ENCODE peak calls at places on chromosomes 12 and 14, in ten cellular contexts. One of them, this sample, is unnamed.
A peak's percentile ranks its signal among the peaks of the same experiment; 100 is the strongest.

GRCh38 chr14:78425332-78425731 is 255.2 kb downstream of the NRXN3 start:
- DNase-seq in stimulated activated CD4-positive, alpha-beta T cell treated with anti-CD3 and anti-CD28 coated beads, Interleukin-12 subunit alpha, Interleukin-12 subunit beta, amount 100 ng/mL, for 4 hours: no peak
- DNase-seq in stimulated activated CD8-positive, alpha-beta memory T cell treated with anti-CD3 and anti-CD28 coated beads, Interleukin-2, amount 100 ng/mL, for 1 hour: no peak
- DNase-seq in GM13977: no peak
- DNase-seq in hypothalamus: no peak
- DNase-seq in COLO829: no peak
- DNase-seq in cardiac fibroblast: no peak
- DNase-seq in activated naive CD4-positive, alpha-beta T cell treated with anti-CD3 and anti-CD28 coated beads, Interleukin-2, amount 10 ng/mL, durations not matched to agents 7 days and 5 days: no peak
- DNase-seq in NCI-H226: no peak
- DNase-seq in NCI-H510A treated with DMSO at 0.1 percent for 48 hours: no peak
- DNase-seq in this sample: no peak

GRCh38 chr12:56839489-56840442 is 76.6 kb downstream of the HSD17B6 start:
- DNase-seq in NCI-H226: peak; percentile 49
- DNase-seq in NCI-H510A treated with DMSO at 0.1 percent for 48 hours: no peak
- DNase-seq in cardiac fibroblast: peak; percentile 49
- DNase-seq in activated naive CD4-positive, alpha-beta T cell treated with anti-CD3 and anti-CD28 coated beads, Interleukin-2, amount 10 ng/mL, durations not matched to agents 7 days and 5 days: peak; percentile 54
- DNase-seq in COLO829: no peak
- DNase-seq in stimulated activated CD4-positive, alpha-beta T cell treated with anti-CD3 and anti-CD28 coated beads, Interleukin-12 subunit alpha, Interleukin-12 subunit beta, amount 100 ng/mL, for 4 hours: peak; percentile 9
- DNase-seq in GM13977: peak; percentile 34
- DNase-seq in stimulated activated CD8-positive, alpha-beta memory T cell treated with anti-CD3 and anti-CD28 coated beads, Interleukin-2, amount 100 ng/mL, for 1 hour: no peak
- DNase-seq in hypothalamus: peak; percentile 8
- DNase-seq in this sample: peak; percentile 48

GRCh38 chr12:101727098-101727497 is 12.2 kb downstream of the SYCP3 start:
- DNase-seq in activated naive CD4-positive, alpha-beta T cell treated with anti-CD3 and anti-CD28 coated beads, Interleukin-2, amount 10 ng/mL, durations not matched to agents 7 days and 5 days: no peak
- DNase-seq in cardiac fibroblast: no peak
- DNase-seq in stimulated activated CD4-positive, alpha-beta T cell treated with anti-CD3 and anti-CD28 coated beads, Interleukin-12 subunit alpha, Interleukin-12 subunit beta, amount 100 ng/mL, for 4 hours: no peak
- DNase-seq in GM13977: no peak
- DNase-seq in stimulated activated CD8-positive, alpha-beta memory T cell treated with anti-CD3 and anti-CD28 coated beads, Interleukin-2, amount 100 ng/mL, for 1 hour: no peak
- DNase-seq in NCI-H510A treated with DMSO at 0.1 percent for 48 hours: no peak
- DNase-seq in COLO829: no peak
- DNase-seq in hypothalamus: no peak
- DNase-seq in NCI-H226: no peak
- DNase-seq in this sample: no peak

GRCh38 chr14:30779210-30779609 is 95.1 kb upstream of the COCH start:
- DNase-seq in NCI-H226: no peak
- DNase-seq in COLO829: no peak
- DNase-seq in stimulated activated CD8-positive, alpha-beta memory T cell treated with anti-CD3 and anti-CD28 coated beads, Interleukin-2, amount 100 ng/mL, for 1 hour: no peak
- DNase-seq in GM13977: peak; percentile 34
- DNase-seq in activated naive CD4-positive, alpha-beta T cell treated with anti-CD3 and anti-CD28 coated beads, Interleukin-2, amount 10 ng/mL, durations not matched to agents 7 days and 5 days: no peak
- DNase-seq in stimulated activated CD4-positive, alpha-beta T cell treated with anti-CD3 and anti-CD28 coated beads, Interleukin-12 subunit alpha, Interleukin-12 subunit beta, amount 100 ng/mL, for 4 hours: no peak
- DNase-seq in NCI-H510A treated with DMSO at 0.1 percent for 48 hours: no peak
- DNase-seq in hypothalamus: no peak
- DNase-seq in cardiac fibroblast: peak; percentile 61
- DNase-seq in this sample: no peak

GRCh38 chr14:51353901-51354300 is 113.9 kb downstream of the TMX1 start:
- DNase-seq in NCI-H226: no peak
- DNase-seq in GM13977: no peak
- DNase-seq in COLO829: no peak
- DNase-seq in stimulated activated CD4-positive, alpha-beta T cell treated with anti-CD3 and anti-CD28 coated beads, Interleukin-12 subunit alpha, Interleukin-12 subunit beta, amount 100 ng/mL, for 4 hours: no peak
- DNase-seq in hypothalamus: no peak
- DNase-seq in NCI-H510A treated with DMSO at 0.1 percent for 48 hours: no peak
- DNase-seq in cardiac fibroblast: no peak
- DNase-seq in activated naive CD4-positive, alpha-beta T cell treated with anti-CD3 and anti-CD28 coated beads, Interleukin-2, amount 10 ng/mL, durations not matched to agents 7 days and 5 days: no peak
- DNase-seq in stimulated activated CD8-positive, alpha-beta memory T cell treated with anti-CD3 and anti-CD28 coated beads, Interleukin-2, amount 100 ng/mL, for 1 hour: no peak
- DNase-seq in this sample: no peak

GRCh38 chr12:67472551-67472950 is 176.0 kb upstream of the DYRK2 start:
- DNase-seq in NCI-H510A treated with DMSO at 0.1 percent for 48 hours: peak; percentile 48
- DNase-seq in NCI-H226: no peak
- DNase-seq in COLO829: no peak
- DNase-seq in hypothalamus: no peak
- DNase-seq in cardiac fibroblast: no peak
- DNase-seq in GM13977: no peak
- DNase-seq in stimulated activated CD8-positive, alpha-beta memory T cell treated with anti-CD3 and anti-CD28 coated beads, Interleukin-2, amount 100 ng/mL, for 1 hour: no peak
- DNase-seq in activated naive CD4-positive, alpha-beta T cell treated with anti-CD3 and anti-CD28 coated beads, Interleukin-2, amount 10 ng/mL, durations not matched to agents 7 days and 5 days: no peak
- DNase-seq in stimulated activated CD4-positive, alpha-beta T cell treated with anti-CD3 and anti-CD28 coated beads, Interleukin-12 subunit alpha, Interleukin-12 subunit beta, amount 100 ng/mL, for 4 hours: no peak
- DNase-seq in this sample: no peak

GRCh38 chr14:102523200-102524025 is 13.8 kb upstream of the ANKRD9 start:
- DNase-seq in cardiac fibroblast: no peak
- DNase-seq in GM13977: no peak
- DNase-seq in COLO829: no peak
- DNase-seq in hypothalamus: no peak
- DNase-seq in NCI-H510A treated with DMSO at 0.1 percent for 48 hours: no peak
- DNase-seq in activated naive CD4-positive, alpha-beta T cell treated with anti-CD3 and anti-CD28 coated beads, Interleukin-2, amount 10 ng/mL, durations not matched to agents 7 days and 5 days: no peak
- DNase-seq in stimulated activated CD4-positive, alpha-beta T cell treated with anti-CD3 and anti-CD28 coated beads, Interleukin-12 subunit alpha, Interleukin-12 subunit beta, amount 100 ng/mL, for 4 hours: no peak
- DNase-seq in stimulated activated CD8-positive, alpha-beta memory T cell treated with anti-CD3 and anti-CD28 coated beads, Interleukin-2, amount 100 ng/mL, for 1 hour: no peak
- DNase-seq in NCI-H226: no peak
- DNase-seq in this sample: no peak

GRCh38 chr12:45974883-45975282 is 15.5 kb downstream of the SCAF11 start:
- DNase-seq in hypothalamus: no peak
- DNase-seq in COLO829: no peak
- DNase-seq in activated naive CD4-positive, alpha-beta T cell treated with anti-CD3 and anti-CD28 coated beads, Interleukin-2, amount 10 ng/mL, durations not matched to agents 7 days and 5 days: no peak
- DNase-seq in stimulated activated CD8-positive, alpha-beta memory T cell treated with anti-CD3 and anti-CD28 coated beads, Interleukin-2, amount 100 ng/mL, for 1 hour: no peak
- DNase-seq in cardiac fibroblast: no peak
- DNase-seq in NCI-H226: no peak
- DNase-seq in stimulated activated CD4-positive, alpha-beta T cell treated with anti-CD3 and anti-CD28 coated beads, Interleukin-12 subunit alpha, Interleukin-12 subunit beta, amount 100 ng/mL, for 4 hours: no peak
- DNase-seq in NCI-H510A treated with DMSO at 0.1 percent for 48 hours: no peak
- DNase-seq in GM13977: no peak
- DNase-seq in this sample: no peak

GRCh38 chr14:80959448-80960006 is 4.1 kb downstream of the TSHR start:
- DNase-seq in activated naive CD4-positive, alpha-beta T cell treated with anti-CD3 and anti-CD28 coated beads, Interleukin-2, amount 10 ng/mL, durations not matched to agents 7 days and 5 days: peak; percentile 88
- DNase-seq in NCI-H226: no peak
- DNase-seq in cardiac fibroblast: no peak
- DNase-seq in stimulated activated CD8-positive, alpha-beta memory T cell treated with anti-CD3 and anti-CD28 coated beads, Interleukin-2, amount 100 ng/mL, for 1 hour: peak; percentile 3
- DNase-seq in NCI-H510A treated with DMSO at 0.1 percent for 48 hours: peak; percentile 15
- DNase-seq in GM13977: peak; percentile 65
- DNase-seq in COLO829: no peak
- DNase-seq in stimulated activated CD4-positive, alpha-beta T cell treated with anti-CD3 and anti-CD28 coated beads, Interleukin-12 subunit alpha, Interleukin-12 subunit beta, amount 100 ng/mL, for 4 hours: no peak
- DNase-seq in hypothalamus: no peak
- DNase-seq in this sample: no peak

GRCh38 chr14:69560826-69561225 is 13.8 kb downstream of the CCDC177 start:
- DNase-seq in hypothalamus: no peak
- DNase-seq in NCI-H226: no peak
- DNase-seq in stimulated activated CD4-positive, alpha-beta T cell treated with anti-CD3 and anti-CD28 coated beads, Interleukin-12 subunit alpha, Interleukin-12 subunit beta, amount 100 ng/mL, for 4 hours: no peak
- DNase-seq in COLO829: no peak
- DNase-seq in stimulated activated CD8-positive, alpha-beta memory T cell treated with anti-CD3 and anti-CD28 coated beads, Interleukin-2, amount 100 ng/mL, for 1 hour: no peak
- DNase-seq in GM13977: no peak
- DNase-seq in activated naive CD4-positive, alpha-beta T cell treated with anti-CD3 and anti-CD28 coated beads, Interleukin-2, amount 10 ng/mL, durations not matched to agents 7 days and 5 days: no peak
- DNase-seq in NCI-H510A treated with DMSO at 0.1 percent for 48 hours: no peak
- DNase-seq in cardiac fibroblast: no peak
- DNase-seq in this sample: no peak

GRCh38 chr12:27550653-27550975 is 26.6 kb downstream of the PPFIBP1 start:
- DNase-seq in NCI-H510A treated with DMSO at 0.1 percent for 48 hours: no peak
- DNase-seq in COLO829: no peak
- DNase-seq in cardiac fibroblast: no peak
- DNase-seq in hypothalamus: no peak
- DNase-seq in GM13977: no peak
- DNase-seq in stimulated activated CD4-positive, alpha-beta T cell treated with anti-CD3 and anti-CD28 coated beads, Interleukin-12 subunit alpha, Interleukin-12 subunit beta, amount 100 ng/mL, for 4 hours: no peak
- DNase-seq in stimulated activated CD8-positive, alpha-beta memory T cell treated with anti-CD3 and anti-CD28 coated beads, Interleukin-2, amount 100 ng/mL, for 1 hour: no peak
- DNase-seq in activated naive CD4-positive, alpha-beta T cell treated with anti-CD3 and anti-CD28 coated beads, Interleukin-2, amount 10 ng/mL, durations not matched to agents 7 days and 5 days: no peak
- DNase-seq in NCI-H226: no peak
- DNase-seq in this sample: no peak

GRCh38 chr12:96211989-96212388 is 17.8 kb downstream of the ELK3 start:
- DNase-seq in cardiac fibroblast: no peak
- DNase-seq in stimulated activated CD4-positive, alpha-beta T cell treated with anti-CD3 and anti-CD28 coated beads, Interleukin-12 subunit alpha, Interleukin-12 subunit beta, amount 100 ng/mL, for 4 hours: no peak
- DNase-seq in NCI-H510A treated with DMSO at 0.1 percent for 48 hours: no peak
- DNase-seq in stimulated activated CD8-positive, alpha-beta memory T cell treated with anti-CD3 and anti-CD28 coated beads, Interleukin-2, amount 100 ng/mL, for 1 hour: no peak
- DNase-seq in hypothalamus: no peak
- DNase-seq in GM13977: no peak
- DNase-seq in COLO829: no peak
- DNase-seq in NCI-H226: no peak
- DNase-seq in activated naive CD4-positive, alpha-beta T cell treated with anti-CD3 and anti-CD28 coated beads, Interleukin-2, amount 10 ng/mL, durations not matched to agents 7 days and 5 days: no peak
- DNase-seq in this sample: no peak

GRCh38 chr12:47768323-47768811 is 4.7 kb upstream of the SLC48A1 start:
- DNase-seq in NCI-H510A treated with DMSO at 0.1 percent for 48 hours: no peak
- DNase-seq in cardiac fibroblast: no peak
- DNase-seq in NCI-H226: peak; percentile 100
- DNase-seq in activated naive CD4-positive, alpha-beta T cell treated with anti-CD3 and anti-CD28 coated beads, Interleukin-2, amount 10 ng/mL, durations not matched to agents 7 days and 5 days: no peak
- DNase-seq in stimulated activated CD8-positive, alpha-beta memory T cell treated with anti-CD3 and anti-CD28 coated beads, Interleukin-2, amount 100 ng/mL, for 1 hour: no peak
- DNase-seq in COLO829: no peak
- DNase-seq in GM13977: no peak
- DNase-seq in stimulated activated CD4-positive, alpha-beta T cell treated with anti-CD3 and anti-CD28 coated beads, Interleukin-12 subunit alpha, Interleukin-12 subunit beta, amount 100 ng/mL, for 4 hours: no peak
- DNase-seq in hypothalamus: no peak
- DNase-seq in this sample: no peak

GRCh38 chr12:71955946-71956345 is 17.3 kb downstream of the TPH2 start:
- DNase-seq in NCI-H226: peak; percentile 53
- DNase-seq in stimulated activated CD4-positive, alpha-beta T cell treated with anti-CD3 and anti-CD28 coated beads, Interleukin-12 subunit alpha, Interleukin-12 subunit beta, amount 100 ng/mL, for 4 hours: no peak
- DNase-seq in activated naive CD4-positive, alpha-beta T cell treated with anti-CD3 and anti-CD28 coated beads, Interleukin-2, amount 10 ng/mL, durations not matched to agents 7 days and 5 days: no peak
- DNase-seq in COLO829: no peak
- DNase-seq in cardiac fibroblast: peak; percentile 33
- DNase-seq in NCI-H510A treated with DMSO at 0.1 percent for 48 hours: no peak
- DNase-seq in GM13977: no peak
- DNase-seq in stimulated activated CD8-positive, alpha-beta memory T cell treated with anti-CD3 and anti-CD28 coated beads, Interleukin-2, amount 100 ng/mL, for 1 hour: no peak
- DNase-seq in hypothalamus: no peak
- DNase-seq in this sample: no peak

GRCh38 chr14:57087841-57088240 is 180.9 kb downstream of the EXOC5 start:
- DNase-seq in COLO829: no peak
- DNase-seq in activated naive CD4-positive, alpha-beta T cell treated with anti-CD3 and anti-CD28 coated beads, Interleukin-2, amount 10 ng/mL, durations not matched to agents 7 days and 5 days: no peak
- DNase-seq in stimulated activated CD8-positive, alpha-beta memory T cell treated with anti-CD3 and anti-CD28 coated beads, Interleukin-2, amount 100 ng/mL, for 1 hour: no peak
- DNase-seq in cardiac fibroblast: no peak
- DNase-seq in hypothalamus: no peak
- DNase-seq in NCI-H226: no peak
- DNase-seq in GM13977: no peak
- DNase-seq in NCI-H510A treated with DMSO at 0.1 percent for 48 hours: no peak
- DNase-seq in stimulated activated CD4-positive, alpha-beta T cell treated with anti-CD3 and anti-CD28 coated beads, Interleukin-12 subunit alpha, Interleukin-12 subunit beta, amount 100 ng/mL, for 4 hours: no peak
- DNase-seq in this sample: no peak

GRCh38 chr12:50184261-50184660 is 17.1 kb upstream of the CERS5 start:
- DNase-seq in activated naive CD4-positive, alpha-beta T cell treated with anti-CD3 and anti-CD28 coated beads, Interleukin-2, amount 10 ng/mL, durations not matched to agents 7 days and 5 days: no peak
- DNase-seq in COLO829: no peak
- DNase-seq in NCI-H510A treated with DMSO at 0.1 percent for 48 hours: no peak
- DNase-seq in stimulated activated CD8-positive, alpha-beta memory T cell treated with anti-CD3 and anti-CD28 coated beads, Interleukin-2, amount 100 ng/mL, for 1 hour: no peak
- DNase-seq in cardiac fibroblast: no peak
- DNase-seq in stimulated activated CD4-positive, alpha-beta T cell treated with anti-CD3 and anti-CD28 coated beads, Interleukin-12 subunit alpha, Interleukin-12 subunit beta, amount 100 ng/mL, for 4 hours: no peak
- DNase-seq in GM13977: no peak
- DNase-seq in hypothalamus: no peak
- DNase-seq in NCI-H226: no peak
- DNase-seq in this sample: no peak

GRCh38 chr12:122355702-122356101 is 66.8 kb downstream of the CLIP1 start:
- DNase-seq in COLO829: no peak
- DNase-seq in activated naive CD4-positive, alpha-beta T cell treated with anti-CD3 and anti-CD28 coated beads, Interleukin-2, amount 10 ng/mL, durations not matched to agents 7 days and 5 days: no peak
- DNase-seq in NCI-H226: no peak
- DNase-seq in GM13977: no peak
- DNase-seq in stimulated activated CD8-positive, alpha-beta memory T cell treated with anti-CD3 and anti-CD28 coated beads, Interleukin-2, amount 100 ng/mL, for 1 hour: no peak
- DNase-seq in stimulated activated CD4-positive, alpha-beta T cell treated with anti-CD3 and anti-CD28 coated beads, Interleukin-12 subunit alpha, Interleukin-12 subunit beta, amount 100 ng/mL, for 4 hours: no peak
- DNase-seq in cardiac fibroblast: no peak
- DNase-seq in hypothalamus: no peak
- DNase-seq in NCI-H510A treated with DMSO at 0.1 percent for 48 hours: no peak
- DNase-seq in this sample: peak; percentile 29

GRCh38 chr12:104602426-104602825 is 145.7 kb downstream of the CHST11 start:
- DNase-seq in activated naive CD4-positive, alpha-beta T cell treated with anti-CD3 and anti-CD28 coated beads, Interleukin-2, amount 10 ng/mL, durations not matched to agents 7 days and 5 days: no peak
- DNase-seq in stimulated activated CD4-positive, alpha-beta T cell treated with anti-CD3 and anti-CD28 coated beads, Interleukin-12 subunit alpha, Interleukin-12 subunit beta, amount 100 ng/mL, for 4 hours: no peak
- DNase-seq in cardiac fibroblast: peak; percentile 8
- DNase-seq in stimulated activated CD8-positive, alpha-beta memory T cell treated with anti-CD3 and anti-CD28 coated beads, Interleukin-2, amount 100 ng/mL, for 1 hour: no peak
- DNase-seq in hypothalamus: no peak
- DNase-seq in NCI-H510A treated with DMSO at 0.1 percent for 48 hours: no peak
- DNase-seq in NCI-H226: no peak
- DNase-seq in COLO829: no peak
- DNase-seq in GM13977: no peak
- DNase-seq in this sample: no peak

GRCh38 chr12:1842183-1842904 is 22.0 kb downstream of the LRTM2 start:
- DNase-seq in GM13977: no peak
- DNase-seq in stimulated activated CD8-positive, alpha-beta memory T cell treated with anti-CD3 and anti-CD28 coated beads, Interleukin-2, amount 100 ng/mL, for 1 hour: no peak
- DNase-seq in NCI-H226: no peak
- DNase-seq in hypothalamus: no peak
- DNase-seq in NCI-H510A treated with DMSO at 0.1 percent for 48 hours: no peak
- DNase-seq in cardiac fibroblast: no peak
- DNase-seq in activated naive CD4-positive, alpha-beta T cell treated with anti-CD3 and anti-CD28 coated beads, Interleukin-2, amount 10 ng/mL, durations not matched to agents 7 days and 5 days: no peak
- DNase-seq in COLO829: no peak
- DNase-seq in stimulated activated CD4-positive, alpha-beta T cell treated with anti-CD3 and anti-CD28 coated beads, Interleukin-12 subunit alpha, Interleukin-12 subunit beta, amount 100 ng/mL, for 4 hours: no peak
- DNase-seq in this sample: no peak

GRCh38 chr12:71158361-71158882 is 623 bp upstream of the TSPAN8 start:
- DNase-seq in cardiac fibroblast: peak; percentile 9
- DNase-seq in hypothalamus: no peak
- DNase-seq in COLO829: no peak
- DNase-seq in GM13977: no peak
- DNase-seq in stimulated activated CD8-positive, alpha-beta memory T cell treated with anti-CD3 and anti-CD28 coated beads, Interleukin-2, amount 100 ng/mL, for 1 hour: no peak
- DNase-seq in stimulated activated CD4-positive, alpha-beta T cell treated with anti-CD3 and anti-CD28 coated beads, Interleukin-12 subunit alpha, Interleukin-12 subunit beta, amount 100 ng/mL, for 4 hours: no peak
- DNase-seq in NCI-H226: peak; percentile 85
- DNase-seq in activated naive CD4-positive, alpha-beta T cell treated with anti-CD3 and anti-CD28 coated beads, Interleukin-2, amount 10 ng/mL, durations not matched to agents 7 days and 5 days: no peak
- DNase-seq in NCI-H510A treated with DMSO at 0.1 percent for 48 hours: peak; percentile 95
- DNase-seq in this sample: no peak

This sample was measured in substantia nigra.